ENCODE peak calls at places on chromosomes 12 and 14, in seven cellular contexts. X, N, S, K, F, A and I are unnamed samples.

GRCh38 chr14:105418269-105419054 is 1.2 kb upstream of the MTA1 start:
- DNase-seq in X (no peak), N (no peak), S (no peak), K (no peak), F (no peak), A (no peak), I (no peak)

GRCh38 chr12:105104762-105105161 is 2.8 kb upstream of the WASHC4 start:
- DNase-seq in X (no peak), N (no peak), S (no peak), K (no peak), F (no peak), A (no peak), I (no peak)

GRCh38 chr12:45050751-45051489 is at the start of gene DBX2:
- DNase-seq in X (no peak), N (peak; percentile 19), S (peak; percentile 61), K (no peak), F (peak; percentile 40), A (no peak), I (no peak)

GRCh38 chr14:73589128-73589527 is 2.5 kb upstream of the ACOT4 start:
- DNase-seq in X (no peak), N (no peak), S (no peak), K (no peak), F (no peak), A (no peak), I (no peak)

GRCh38 chr14:41925409-41925808 is 318.7 kb downstream of the LRFN5 start:
- DNase-seq in X (no peak), N (peak; percentile 37), S (no peak), K (peak; percentile 1), F (peak; percentile 12), A (peak; percentile 18), I (no peak)

GRCh38 chr12:83156800-83157199 is 470.1 kb downstream of the TMTC2 start:
- DNase-seq in X (no peak), N (no peak), S (no peak), K (no peak), F (no peak), A (no peak), I (no peak)

GRCh38 chr12:52280796-52281560 is 6.5 kb downstream of the KRT86 start:
- DNase-seq in X (no peak), N (no peak), S (no peak), K (peak; percentile 97), F (no peak), A (peak; percentile 94), I (peak; percentile 57)

GRCh38 chr12:54360717-54361456 is 3.4 kb downstream of the GPR84 start:
- DNase-seq in X (peak; percentile 66), N (peak; percentile 96), S (peak; percentile 94), K (peak; percentile 82), F (peak; percentile 87), A (peak; percentile 86), I (peak; percentile 55)

GRCh38 chr12:92546259-92546825 is 156.4 kb upstream of the PLEKHG7 start:
- DNase-seq in X (no peak), N (no peak), S (no peak), K (no peak), F (no peak), A (no peak), I (peak; percentile 33)

GRCh38 chr12:58346032-58346632 is 404.8 kb downstream of the ATP23 start:
- DNase-seq in X (no peak), N (peak; percentile 43), S (no peak), K (peak; percentile 62), F (peak; percentile 30), A (peak; percentile 60), I (no peak)

GRCh38 chr14:86646125-86646524 is 1116.2 kb downstream of the FLRT2 start:
- DNase-seq in X (no peak), N (no peak), S (no peak), K (no peak), F (no peak), A (no peak), I (no peak)

GRCh38 chr14:94771191-94771905 is 1.4 kb upstream of the GSC start:
- DNase-seq in X (no peak), N (peak; percentile 82), S (no peak), K (no peak), F (no peak), A (no peak), I (no peak)

GRCh38 chr12:9027156-9027555 is 37.8 kb downstream of the KLRG1 start:
- DNase-seq in X (no peak), N (no peak), S (no peak), K (no peak), F (no peak), A (no peak), I (no peak)

GRCh38 chr12:40738856-40739255 is 46.6 kb downstream of the CNTN1 start:
- DNase-seq in X (no peak), N (no peak), S (no peak), K (no peak), F (no peak), A (no peak), I (peak; percentile 11)

GRCh38 chr12:71415336-71416231 is 24.0 kb upstream of the LGR5 start:
- DNase-seq in X (no peak), N (peak; percentile 71), S (peak; percentile 41), K (peak; percentile 59), F (peak; percentile 47), A (peak; percentile 69), I (peak; percentile 88)

GRCh38 chr12:112381421-112381897 is 772 bp downstream of the HECTD4 start:
- DNase-seq in X (no peak), N (peak; percentile 50), S (peak; percentile 43), K (no peak), F (no peak), A (peak; percentile 24), I (peak; percentile 88)

GRCh38 chr12:52203126-52203921 is 11.5 kb upstream of the KRT80 start:
- DNase-seq in X (no peak), N (peak; percentile 69), S (no peak), K (peak; percentile 77), F (no peak), A (peak; percentile 71), I (peak; percentile 76)

GRCh38 chr14:73462078-73462715 is 3.9 kb upstream of the NUMB start:
- DNase-seq in X (no peak), N (peak; percentile 29), S (no peak), K (peak; percentile 43), F (no peak), A (peak; percentile 50), I (no peak)

GRCh38 chr12:71799105-71799504 is 40.5 kb upstream of the TBC1D15 start:
- DNase-seq in X (no peak), N (peak; percentile 66), S (no peak), K (peak; percentile 59), F (no peak), A (peak; percentile 54), I (no peak)

GRCh38 chr14:96421236-96421635 is 29.3 kb downstream of the AK7 start:
- DNase-seq in X (no peak), N (no peak), S (no peak), K (peak; percentile 10), F (no peak), A (peak; percentile 5), I (no peak)

GRCh38 chr14:76181546-76181945 is 29.8 kb downstream of the GPATCH2L start:
- DNase-seq in X (no peak), N (peak; percentile 11), S (no peak), K (no peak), F (no peak), A (peak; percentile 16), I (peak; percentile 17)

GRCh38 chr14:76174982-76175381 is 23.3 kb downstream of the GPATCH2L start:
- DNase-seq in X (no peak), N (no peak), S (no peak), K (no peak), F (no peak), A (no peak), I (no peak)

GRCh38 chr14:76175942-76176341 is 24.2 kb downstream of the GPATCH2L start:
- DNase-seq in X (no peak), N (no peak), S (no peak), K (no peak), F (no peak), A (no peak), I (no peak)
- H2BK120ac ChIP-seq in X (no peak overlapping the region), N (no peak overlapping the region), S (no peak overlapping the region), K (no peak overlapping the region), F (no peak overlapping the region), A (no peak overlapping the region), I (no peak overlapping the region)

GRCh38 chr12:106455100-106455499 is 97.6 kb downstream of the POLR3B start:
- DNase-seq in X (no peak), N (no peak), S (no peak), K (no peak), F (no peak), A (no peak), I (no peak)

GRCh38 chr12:106459534-106459933 is 102.0 kb downstream of the POLR3B start:
- DNase-seq in X (no peak), N (no peak), S (no peak), K (no peak), F (no peak), A (no peak), I (no peak)

GRCh38 chr12:106461730-106462129 is 104.2 kb downstream of the POLR3B start:
- DNase-seq in X (no peak), N (no peak), S (no peak), K (no peak), F (no peak), A (no peak), I (no peak)

DNA sequence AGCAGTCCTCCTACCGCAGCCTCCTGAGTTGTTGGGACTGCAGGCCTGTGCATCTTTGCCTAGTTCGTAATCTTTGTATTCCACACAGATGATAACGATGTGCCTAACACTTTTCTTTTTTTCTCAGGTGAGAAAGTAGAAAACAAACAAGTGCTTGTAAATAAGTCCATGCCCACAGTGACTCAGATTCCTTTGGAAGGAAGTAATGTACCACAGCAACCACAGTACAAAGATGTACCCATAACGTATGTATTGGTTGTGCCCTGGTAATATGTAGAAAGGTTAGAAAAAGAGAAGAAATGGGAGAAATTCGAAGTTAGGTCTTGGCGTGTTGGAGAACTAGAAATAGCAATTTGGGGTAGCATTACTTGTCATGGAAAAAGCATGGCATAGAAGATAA is 101.6 kb downstream of the POLR3B start:
- DNase-seq in X (no peak), N (no peak), S (no peak), K (no peak), F (no peak), A (no peak), I (no peak)
- H2BK120ac ChIP-seq in X (no peak overlapping the region), N (no peak overlapping the region), S (no peak overlapping the region), K (no peak overlapping the region), F (no peak overlapping the region), A (no peak overlapping the region), I (no peak overlapping the region)

GRCh38 chr12:1640630-1641234 is 11.7 kb downstream of the WNT5B start:
- DNase-seq in X (no peak), N (no peak), S (no peak), K (no peak), F (no peak), A (no peak), I (no peak)

GRCh38 chr12:1644523-1645438 is 15.8 kb downstream of the WNT5B start:
- DNase-seq in X (no peak), N (no peak), S (no peak), K (peak; percentile 91), F (no peak), A (no peak), I (no peak)

GRCh38 chr12:1644113-1644512 is 15.1 kb downstream of the WNT5B start:
- DNase-seq in X (no peak), N (no peak), S (no peak), K (no peak), F (no peak), A (no peak), I (no peak)

GRCh38 chr12:1643056-1643455 is 14.0 kb downstream of the WNT5B start:
- DNase-seq in X (no peak), N (peak; percentile 72), S (no peak), K (no peak), F (no peak), A (no peak), I (no peak)

GRCh38 chr12:1642513-1642912 is 13.5 kb downstream of the WNT5B start:
- DNase-seq in X (no peak), N (peak; percentile 81), S (no peak), K (no peak), F (no peak), A (no peak), I (no peak)
- H2BK120ac ChIP-seq in X (no peak overlapping the region), N (no peak overlapping the region), S (no peak overlapping the region), K (no peak overlapping the region), F (no peak overlapping the region), A (no peak overlapping the region), I (no peak overlapping the region)

GRCh38 chr14:25988536-25988935 is 609.3 kb downstream of the NOVA1 start:
- DNase-seq in X (no peak), N (no peak), S (no peak), K (no peak), F (no peak), A (no peak), I (no peak)
- H2BK120ac ChIP-seq in X (no peak overlapping the region), N (no peak overlapping the region), S (no peak overlapping the region), K (no peak overlapping the region), F (no peak overlapping the region), A (no peak overlapping the region), I (no peak overlapping the region)